ENCODE peak calls at places on chromosome 19, in nine cellular contexts. V is RPMI8226; O is stomach; Z is transverse colon; X is activated gamma-delta T cell treated with anti-CD3 and anti-CD28 coated beads, Interleukin-2, amount 50 U/mL, for 16 hours; W is WTC11; N is H7; Y is occipital lobe; Q is activated CD8-positive, alpha-beta memory T cell treated with anti-CD3 and anti-CD28 coated beads, Interleukin-2, amount 50 U/mL, for 4 hours. F is an unnamed sample.

GRCh38 chr19:19445911-19446361 is 40.5 kb downstream of the GATAD2A start:
- DNase-seq in X (no peak), Q (no peak), N (no peak), Y (no peak), Z (no peak), W (no peak), V (no peak), O (no peak), F (no peak)

GRCh38 chr19:41993612-41994483 is at the start of gene ATP1A3:
- DNase-seq in Z (peak), N (peak), V (peak), X (peak), Y (peak), W (peak), Q (peak), O (peak), F (peak)

GRCh38 chr19:50233308-50233910 is 30.0 kb downstream of the MYH14 start:
- DNase-seq in Y (no peak), W (no peak), Z (no peak), Q (no peak), X (no peak), O (no peak), N (no peak), V (no peak), F (peak)

GRCh38 chr19:18278521-18279265 is 2.7 kb downstream of the JUND start:
- DNase-seq in N (peak), O (peak), V (no peak), Y (no peak), W (no peak), Z (peak), X (no peak), Q (peak), F (no peak)

GRCh38 chr19:35903550-35904179 is 1.3 kb downstream of the HCST start:
- DNase-seq in V (peak), X (peak), Z (peak), Y (peak), O (peak), N (peak), Q (peak), W (peak), F (peak)

GRCh38 chr19:722553-723101 is 13.9 kb downstream of the PALM start:
- DNase-seq in V (no peak), W (no peak), O (no peak), X (no peak), Z (no peak), Y (no peak), N (peak), Q (no peak), F (no peak)

GRCh38 chr19:7636691-7637373 is at the start of gene STXBP2:
- DNase-seq in W (peak), X (peak), N (peak), Y (no peak), V (peak), O (peak), Z (peak), Q (peak), F (no peak)

GRCh38 chr19:32318884-32319520 is 26.4 kb upstream of the ZNF507 start:
- DNase-seq in V (no peak), X (no peak), Y (no peak), W (peak), Q (no peak), Z (no peak), N (peak), O (no peak), F (no peak)

GRCh38 chr19:12715929-12716328 is 7.8 kb downstream of the TNPO2 start:
- DNase-seq in V (no peak), Z (no peak), N (no peak), X (no peak), Y (no peak), Q (no peak), O (no peak), W (no peak), F (no peak)

GRCh38 chr19:53394522-53394973 is 401 bp upstream of the ZNF765 start:
- DNase-seq in N (peak), Y (no peak), Q (no peak), X (no peak), V (no peak), W (peak), Z (peak), O (peak), F (peak)

GRCh38 chr19:16315825-16316505 is 8.7 kb upstream of the KLF2 start:
- DNase-seq in W (no peak), N (no peak), O (no peak), Q (no peak), Y (no peak), X (no peak), Z (peak), V (no peak), F (no peak)

GRCh38 chr19:1576242-1577089 is 8.3 kb upstream of the MEX3D start:
- DNase-seq in X (no peak), V (no peak), N (no peak), W (no peak), Y (no peak), Z (no peak), Q (no peak), O (no peak), F (no peak)

GRCh38 chr19:41531438-41532311 is 44.3 kb upstream of the CEACAM21 start:
- DNase-seq in V (peak), O (peak), W (no peak), X (peak), Q (peak), N (no peak), Z (peak), Y (no peak), F (no peak)

GRCh38 chr19:9834302-9834725 is 804 bp upstream of the PIN1 start:
- DNase-seq in X (no peak), W (no peak), Z (no peak), V (no peak), Y (no peak), O (no peak), Q (no peak), N (no peak), F (no peak)

GRCh38 chr19:34416021-34416545 is 11.9 kb downstream of the PDCD2L start:
- DNase-seq in W (no peak), X (no peak), Z (no peak), V (no peak), N (no peak), Q (no peak), O (no peak), Y (no peak), F (peak)

GRCh38 chr19:57559008-57559403 is 657 bp downstream of the ZNF550 start:
- DNase-seq in Z (peak), X (no peak), O (no peak), Y (no peak), N (peak), V (peak), Q (peak), W (peak), F (no peak)